ENCODE peak calls at places on chromosomes 12 and 14, in seven cellular contexts. R is NCI-H1417; O is hippocampal formation; H is activated CD8-positive, alpha-beta T cell treated with anti-CD3 and anti-CD28 coated beads, Interleukin-2, amount 10 ng/mL, durations not matched to agents 7 days and 5 days; D is GM13976; N is cardiac fibroblast; W is lung. P is an unnamed sample.

GRCh38 chr12:113917393-113917792 is 48.7 kb downstream of the RBM19 start:
- DNase-seq in R (no peak), O (no peak), H (no peak), D (no peak), N (no peak), W (no peak), P (no peak)

GRCh38 chr14:64948612-64949210 is 6.2 kb upstream of the GPX2 start:
- DNase-seq in R (no peak), O (no peak), H (no peak), D (no peak), N (no peak), W (no peak), P (no peak)

GRCh38 chr14:39367387-39367751 is 64.9 kb downstream of the FBXO33 start:
- DNase-seq in R (no peak), O (no peak), H (no peak), D (no peak), N (no peak), W (no peak), P (no peak)

GRCh38 chr12:11730299-11731041 is 81.0 kb downstream of the ETV6 start:
- DNase-seq in R (peak; percentile 81), O (no peak), H (no peak), D (peak; percentile 48), N (no peak), W (peak; percentile 71), P (peak; percentile 94)

GRCh38 chr12:92593734-92594402 is 108.9 kb upstream of the PLEKHG7 start:
- DNase-seq in R (no peak), O (no peak), H (peak; percentile 85), D (peak; percentile 75), N (peak; percentile 74), W (no peak), P (peak; percentile 98)

GRCh38 chr14:87148655-87149054 is 844.3 kb downstream of the GALC start:
- DNase-seq in R (no peak), O (no peak), H (no peak), D (no peak), N (no peak), W (no peak), P (no peak)

GRCh38 chr14:89672636-89673279 is 255.7 kb upstream of the FOXN3 start:
- DNase-seq in R (no peak), O (no peak), H (no peak), D (no peak), N (peak; percentile 54), W (no peak), P (no peak)

GRCh38 chr12:15276088-15276698 is 46.1 kb upstream of the PTPRO start:
- DNase-seq in R (peak; percentile 86), O (peak; percentile 55), H (no peak), D (peak; percentile 22), N (peak; percentile 60), W (no peak), P (peak; percentile 59)

GRCh38 chr14:63203618-63204406 is 431 bp upstream of the RHOJ start:
- DNase-seq in R (peak; percentile 92), O (peak; percentile 69), H (no peak), D (no peak), N (peak; percentile 99), W (peak; percentile 71), P (peak; percentile 85)

GRCh38 chr14:84420236-84420635 is 1109.7 kb upstream of the FLRT2 start:
- DNase-seq in R (no peak), O (no peak), H (no peak), D (no peak), N (peak; percentile 23), W (no peak), P (no peak)

GRCh38 chr12:121709478-121709890 is 3.1 kb upstream of the TMEM120B start:
- DNase-seq in R (no peak), O (no peak), H (no peak), D (no peak), N (peak; percentile 32), W (peak; percentile 41), P (peak; percentile 85)

P was measured in epithelial cell of esophagus.